ENCODE peak calls at places on chromosomes 5 and 9, in seven cellular contexts. One of them, this sample, is unnamed.

GRCh38 chr5:157947156-157947555 is 88.2 kb upstream of the CLINT1 start:
- DNase-seq in IMR-90: no peak
- DNase-seq in HTR-8/SVneo: no peak
- DNase-seq in uterus: no peak
- DNase-seq in cardiac fibroblast: no peak
- DNase-seq in amygdala: no peak
- DNase-seq in activated T-helper 2 cell treated with anti-CD3 and anti-CD28 coated beads, Interferon-gamma antibody, Interleukin-2, Interleukin-4, amounts not matched to agents 10 μg/mL and 5 μg/mL and 100 μg/mL, durations not matched to agents 14 hours and 24 hours and 36 hours: no peak
- DNase-seq in this sample: no peak

GRCh38 chr9:114588150-114588663 is 638 bp downstream of the ATP6V1G1 start:
- DNase-seq in IMR-90: peak
- DNase-seq in HTR-8/SVneo: no peak
- DNase-seq in uterus: no peak
- DNase-seq in cardiac fibroblast: peak
- DNase-seq in amygdala: no peak
- DNase-seq in activated T-helper 2 cell treated with anti-CD3 and anti-CD28 coated beads, Interferon-gamma antibody, Interleukin-2, Interleukin-4, amounts not matched to agents 10 μg/mL and 5 μg/mL and 100 μg/mL, durations not matched to agents 14 hours and 24 hours and 36 hours: no peak
- DNase-seq in this sample: peak

GRCh38 chr5:145856285-145856818 is 16.5 kb downstream of the GRXCR2 start:
- DNase-seq in IMR-90: peak
- DNase-seq in HTR-8/SVneo: no peak
- DNase-seq in uterus: peak
- DNase-seq in cardiac fibroblast: peak
- DNase-seq in amygdala: no peak
- DNase-seq in activated T-helper 2 cell treated with anti-CD3 and anti-CD28 coated beads, Interferon-gamma antibody, Interleukin-2, Interleukin-4, amounts not matched to agents 10 μg/mL and 5 μg/mL and 100 μg/mL, durations not matched to agents 14 hours and 24 hours and 36 hours: no peak
- DNase-seq in this sample: peak

GRCh38 chr9:22693151-22693550 is 246.5 kb downstream of the DMRTA1 start:
- DNase-seq in IMR-90: peak
- DNase-seq in HTR-8/SVneo: no peak
- DNase-seq in uterus: no peak
- DNase-seq in cardiac fibroblast: no peak
- DNase-seq in amygdala: no peak
- DNase-seq in activated T-helper 2 cell treated with anti-CD3 and anti-CD28 coated beads, Interferon-gamma antibody, Interleukin-2, Interleukin-4, amounts not matched to agents 10 μg/mL and 5 μg/mL and 100 μg/mL, durations not matched to agents 14 hours and 24 hours and 36 hours: no peak
- DNase-seq in this sample: peak

GRCh38 chr5:64744914-64745313 is 23.6 kb downstream of the SREK1IP1 start:
- DNase-seq in IMR-90: no peak
- DNase-seq in HTR-8/SVneo: no peak
- DNase-seq in uterus: no peak
- DNase-seq in cardiac fibroblast: no peak
- DNase-seq in amygdala: no peak
- DNase-seq in activated T-helper 2 cell treated with anti-CD3 and anti-CD28 coated beads, Interferon-gamma antibody, Interleukin-2, Interleukin-4, amounts not matched to agents 10 μg/mL and 5 μg/mL and 100 μg/mL, durations not matched to agents 14 hours and 24 hours and 36 hours: no peak
- DNase-seq in this sample: no peak

GRCh38 chr9:123334639-123335038 is 21.4 kb upstream of the CRB2 start:
- DNase-seq in IMR-90: no peak
- DNase-seq in HTR-8/SVneo: no peak
- DNase-seq in uterus: no peak
- DNase-seq in cardiac fibroblast: no peak
- DNase-seq in amygdala: no peak
- DNase-seq in activated T-helper 2 cell treated with anti-CD3 and anti-CD28 coated beads, Interferon-gamma antibody, Interleukin-2, Interleukin-4, amounts not matched to agents 10 μg/mL and 5 μg/mL and 100 μg/mL, durations not matched to agents 14 hours and 24 hours and 36 hours: no peak
- DNase-seq in this sample: no peak

GRCh38 chr9:20340161-20340861 is 282.0 kb downstream of the MLLT3 start:
- DNase-seq in IMR-90: no peak
- DNase-seq in HTR-8/SVneo: no peak
- DNase-seq in uterus: no peak
- DNase-seq in cardiac fibroblast: no peak
- DNase-seq in amygdala: no peak
- DNase-seq in activated T-helper 2 cell treated with anti-CD3 and anti-CD28 coated beads, Interferon-gamma antibody, Interleukin-2, Interleukin-4, amounts not matched to agents 10 μg/mL and 5 μg/mL and 100 μg/mL, durations not matched to agents 14 hours and 24 hours and 36 hours: no peak
- DNase-seq in this sample: peak

GRCh38 chr9:14031015-14031414 is 282.9 kb downstream of the NFIB start:
- DNase-seq in IMR-90: peak
- DNase-seq in HTR-8/SVneo: no peak
- DNase-seq in uterus: peak
- DNase-seq in cardiac fibroblast: peak
- DNase-seq in amygdala: no peak
- DNase-seq in activated T-helper 2 cell treated with anti-CD3 and anti-CD28 coated beads, Interferon-gamma antibody, Interleukin-2, Interleukin-4, amounts not matched to agents 10 μg/mL and 5 μg/mL and 100 μg/mL, durations not matched to agents 14 hours and 24 hours and 36 hours: no peak
- DNase-seq in this sample: peak

GRCh38 chr5:125277494-125278154 is 531.2 kb upstream of the ZNF608 start:
- DNase-seq in IMR-90: peak
- DNase-seq in HTR-8/SVneo: peak
- DNase-seq in uterus: no peak
- DNase-seq in cardiac fibroblast: peak
- DNase-seq in amygdala: no peak
- DNase-seq in activated T-helper 2 cell treated with anti-CD3 and anti-CD28 coated beads, Interferon-gamma antibody, Interleukin-2, Interleukin-4, amounts not matched to agents 10 μg/mL and 5 μg/mL and 100 μg/mL, durations not matched to agents 14 hours and 24 hours and 36 hours: no peak
- DNase-seq in this sample: peak

GRCh38 chr5:143314664-143315063 is 88.8 kb downstream of the NR3C1 start:
- DNase-seq in IMR-90: peak
- DNase-seq in HTR-8/SVneo: peak
- DNase-seq in uterus: no peak
- DNase-seq in cardiac fibroblast: peak
- DNase-seq in amygdala: no peak
- DNase-seq in activated T-helper 2 cell treated with anti-CD3 and anti-CD28 coated beads, Interferon-gamma antibody, Interleukin-2, Interleukin-4, amounts not matched to agents 10 μg/mL and 5 μg/mL and 100 μg/mL, durations not matched to agents 14 hours and 24 hours and 36 hours: no peak
- DNase-seq in this sample: peak

GRCh38 chr5:113204525-113205161 is 228.0 kb downstream of the DCP2 start:
- DNase-seq in IMR-90: peak
- DNase-seq in HTR-8/SVneo: no peak
- DNase-seq in uterus: peak
- DNase-seq in cardiac fibroblast: peak
- DNase-seq in amygdala: peak
- DNase-seq in activated T-helper 2 cell treated with anti-CD3 and anti-CD28 coated beads, Interferon-gamma antibody, Interleukin-2, Interleukin-4, amounts not matched to agents 10 μg/mL and 5 μg/mL and 100 μg/mL, durations not matched to agents 14 hours and 24 hours and 36 hours: no peak
- DNase-seq in this sample: peak

GRCh38 chr5:32504923-32505596 is 60.5 kb upstream of the ZFR start:
- DNase-seq in IMR-90: peak
- DNase-seq in HTR-8/SVneo: peak
- DNase-seq in uterus: peak
- DNase-seq in cardiac fibroblast: peak
- DNase-seq in amygdala: no peak
- DNase-seq in activated T-helper 2 cell treated with anti-CD3 and anti-CD28 coated beads, Interferon-gamma antibody, Interleukin-2, Interleukin-4, amounts not matched to agents 10 μg/mL and 5 μg/mL and 100 μg/mL, durations not matched to agents 14 hours and 24 hours and 36 hours: no peak
- DNase-seq in this sample: peak

GRCh38 chr9:9387511-9388115 is 1225.2 kb downstream of the PTPRD start:
- DNase-seq in IMR-90: no peak
- DNase-seq in HTR-8/SVneo: no peak
- DNase-seq in uterus: no peak
- DNase-seq in cardiac fibroblast: no peak
- DNase-seq in amygdala: no peak
- DNase-seq in activated T-helper 2 cell treated with anti-CD3 and anti-CD28 coated beads, Interferon-gamma antibody, Interleukin-2, Interleukin-4, amounts not matched to agents 10 μg/mL and 5 μg/mL and 100 μg/mL, durations not matched to agents 14 hours and 24 hours and 36 hours: no peak
- DNase-seq in this sample: no peak

GRCh38 chr5:1293416-1293996 is 1.4 kb downstream of the TERT start:
- DNase-seq in IMR-90: no peak
- DNase-seq in HTR-8/SVneo: no peak
- DNase-seq in uterus: no peak
- DNase-seq in cardiac fibroblast: no peak
- DNase-seq in amygdala: no peak
- DNase-seq in activated T-helper 2 cell treated with anti-CD3 and anti-CD28 coated beads, Interferon-gamma antibody, Interleukin-2, Interleukin-4, amounts not matched to agents 10 μg/mL and 5 μg/mL and 100 μg/mL, durations not matched to agents 14 hours and 24 hours and 36 hours: no peak
- DNase-seq in this sample: no peak

GRCh38 chr5:10319202-10319851 is 11.6 kb upstream of the CMBL start:
- DNase-seq in IMR-90: peak
- DNase-seq in HTR-8/SVneo: no peak
- DNase-seq in uterus: peak
- DNase-seq in cardiac fibroblast: peak
- DNase-seq in amygdala: no peak
- DNase-seq in activated T-helper 2 cell treated with anti-CD3 and anti-CD28 coated beads, Interferon-gamma antibody, Interleukin-2, Interleukin-4, amounts not matched to agents 10 μg/mL and 5 μg/mL and 100 μg/mL, durations not matched to agents 14 hours and 24 hours and 36 hours: no peak
- DNase-seq in this sample: no peak

GRCh38 chr5:78649220-78649700 is 688 bp upstream of the LHFPL2 start:
- DNase-seq in IMR-90: no peak
- DNase-seq in HTR-8/SVneo: peak
- DNase-seq in uterus: peak
- DNase-seq in cardiac fibroblast: peak
- DNase-seq in amygdala: no peak
- DNase-seq in activated T-helper 2 cell treated with anti-CD3 and anti-CD28 coated beads, Interferon-gamma antibody, Interleukin-2, Interleukin-4, amounts not matched to agents 10 μg/mL and 5 μg/mL and 100 μg/mL, durations not matched to agents 14 hours and 24 hours and 36 hours: no peak
- DNase-seq in this sample: no peak

GRCh38 chr9:34566191-34566849 is 23.2 kb downstream of the CNTFR start:
- DNase-seq in IMR-90: no peak
- DNase-seq in HTR-8/SVneo: no peak
- DNase-seq in uterus: no peak
- DNase-seq in cardiac fibroblast: no peak
- DNase-seq in amygdala: no peak
- DNase-seq in activated T-helper 2 cell treated with anti-CD3 and anti-CD28 coated beads, Interferon-gamma antibody, Interleukin-2, Interleukin-4, amounts not matched to agents 10 μg/mL and 5 μg/mL and 100 μg/mL, durations not matched to agents 14 hours and 24 hours and 36 hours: no peak
- DNase-seq in this sample: no peak

GRCh38 chr5:153903321-153903720 is 135.4 kb downstream of the FAM114A2 start:
- DNase-seq in IMR-90: no peak
- DNase-seq in HTR-8/SVneo: no peak
- DNase-seq in uterus: no peak
- DNase-seq in cardiac fibroblast: no peak
- DNase-seq in amygdala: no peak
- DNase-seq in activated T-helper 2 cell treated with anti-CD3 and anti-CD28 coated beads, Interferon-gamma antibody, Interleukin-2, Interleukin-4, amounts not matched to agents 10 μg/mL and 5 μg/mL and 100 μg/mL, durations not matched to agents 14 hours and 24 hours and 36 hours: no peak
- DNase-seq in this sample: no peak

GRCh38 chr5:123107343-123108240 is 18.6 kb downstream of the PRDM6 start:
- DNase-seq in IMR-90: no peak
- DNase-seq in HTR-8/SVneo: no peak
- DNase-seq in uterus: no peak
- DNase-seq in cardiac fibroblast: no peak
- DNase-seq in amygdala: no peak
- DNase-seq in activated T-helper 2 cell treated with anti-CD3 and anti-CD28 coated beads, Interferon-gamma antibody, Interleukin-2, Interleukin-4, amounts not matched to agents 10 μg/mL and 5 μg/mL and 100 μg/mL, durations not matched to agents 14 hours and 24 hours and 36 hours: no peak
- DNase-seq in this sample: no peak

GRCh38 chr5:43771611-43772031 is 168.6 kb downstream of the NNT start:
- DNase-seq in IMR-90: no peak
- DNase-seq in HTR-8/SVneo: no peak
- DNase-seq in uterus: no peak
- DNase-seq in cardiac fibroblast: no peak
- DNase-seq in amygdala: no peak
- DNase-seq in activated T-helper 2 cell treated with anti-CD3 and anti-CD28 coated beads, Interferon-gamma antibody, Interleukin-2, Interleukin-4, amounts not matched to agents 10 μg/mL and 5 μg/mL and 100 μg/mL, durations not matched to agents 14 hours and 24 hours and 36 hours: no peak
- DNase-seq in this sample: no peak

GRCh38 chr9:7710686-7711085 is 88.9 kb downstream of the DMAC1 start:
- DNase-seq in IMR-90: no peak
- DNase-seq in HTR-8/SVneo: no peak
- DNase-seq in uterus: no peak
- DNase-seq in cardiac fibroblast: no peak
- DNase-seq in amygdala: no peak
- DNase-seq in activated T-helper 2 cell treated with anti-CD3 and anti-CD28 coated beads, Interferon-gamma antibody, Interleukin-2, Interleukin-4, amounts not matched to agents 10 μg/mL and 5 μg/mL and 100 μg/mL, durations not matched to agents 14 hours and 24 hours and 36 hours: no peak
- DNase-seq in this sample: no peak

GRCh38 chr5:158590936-158591863 is 508.5 kb downstream of the EBF1 start:
- DNase-seq in IMR-90: no peak
- DNase-seq in HTR-8/SVneo: no peak
- DNase-seq in uterus: peak
- DNase-seq in cardiac fibroblast: peak
- DNase-seq in amygdala: no peak
- DNase-seq in activated T-helper 2 cell treated with anti-CD3 and anti-CD28 coated beads, Interferon-gamma antibody, Interleukin-2, Interleukin-4, amounts not matched to agents 10 μg/mL and 5 μg/mL and 100 μg/mL, durations not matched to agents 14 hours and 24 hours and 36 hours: no peak
- DNase-seq in this sample: peak

GRCh38 chr5:53607896-53608295 is 47.5 kb downstream of the NDUFS4 start:
- DNase-seq in IMR-90: peak
- DNase-seq in HTR-8/SVneo: no peak
- DNase-seq in uterus: no peak
- DNase-seq in cardiac fibroblast: peak
- DNase-seq in amygdala: no peak
- DNase-seq in activated T-helper 2 cell treated with anti-CD3 and anti-CD28 coated beads, Interferon-gamma antibody, Interleukin-2, Interleukin-4, amounts not matched to agents 10 μg/mL and 5 μg/mL and 100 μg/mL, durations not matched to agents 14 hours and 24 hours and 36 hours: no peak
- DNase-seq in this sample: peak

GRCh38 chr5:17154211-17154996 is 63.0 kb upstream of the BASP1 start:
- DNase-seq in IMR-90: peak
- DNase-seq in HTR-8/SVneo: no peak
- DNase-seq in uterus: no peak
- DNase-seq in cardiac fibroblast: peak
- DNase-seq in amygdala: no peak
- DNase-seq in activated T-helper 2 cell treated with anti-CD3 and anti-CD28 coated beads, Interferon-gamma antibody, Interleukin-2, Interleukin-4, amounts not matched to agents 10 μg/mL and 5 μg/mL and 100 μg/mL, durations not matched to agents 14 hours and 24 hours and 36 hours: no peak
- DNase-seq in this sample: peak

GRCh38 chr5:61416010-61416409 is 84.0 kb downstream of the ZSWIM6 start:
- DNase-seq in IMR-90: peak
- DNase-seq in HTR-8/SVneo: no peak
- DNase-seq in uterus: no peak
- DNase-seq in cardiac fibroblast: no peak
- DNase-seq in amygdala: no peak
- DNase-seq in activated T-helper 2 cell treated with anti-CD3 and anti-CD28 coated beads, Interferon-gamma antibody, Interleukin-2, Interleukin-4, amounts not matched to agents 10 μg/mL and 5 μg/mL and 100 μg/mL, durations not matched to agents 14 hours and 24 hours and 36 hours: no peak
- DNase-seq in this sample: peak

This sample was measured in astrocyte.